ENCODE peak calls at places on chromosomes 7 and 10, in four cellular contexts. L, B, D and G are unnamed samples. For H3K9me1, the result is how much of the 10 kb centered on the place peaks cover.

GRCh38 chr7:55629051-55629677 is 56.9 kb upstream of the VOPP1 start:
- DNase-seq in L (no peak), B (no peak), D (no peak), G (no peak)

GRCh38 chr7:155267023-155267422 is 30.7 kb upstream of the INSIG1 start:
- DNase-seq in L (no peak), B (no peak), D (no peak), G (no peak)

GRCh38 chr10:99234067-99234738 is 1.4 kb downstream of the HPSE2 start:
- DNase-seq in L (peak), B (peak), D (peak), G (no peak)

GRCh38 chr10:28532223-28532508 is 752 bp upstream of the WAC start:
- DNase-seq in L (no peak), B (peak), D (no peak), G (no peak)

GRCh38 chr10:52442576-52442975 is 128.5 kb downstream of the DKK1 start:
- DNase-seq in L (peak), B (no peak), D (peak), G (no peak)

GRCh38 chr10:66822801-66823200 is 103.0 kb upstream of the LRRTM3 start:
- DNase-seq in L (no peak), B (no peak), D (no peak), G (no peak)

GRCh38 chr10:3622845-3623621 is 162.0 kb downstream of the KLF6 start:
- DNase-seq in L (peak), B (no peak), D (no peak), G (no peak)

GRCh38 chr10:6211341-6212265 is 8.9 kb downstream of the PFKFB3 start:
- DNase-seq in L (peak), B (no peak), D (no peak), G (no peak)

GRCh38 chr10:78381072-78381471 is 347.4 kb downstream of the RPS24 start:
- DNase-seq in L (no peak), B (peak), D (no peak), G (no peak)

GRCh38 chr7:110257673-110258072 is 833.3 kb upstream of the LRRN3 start:
- DNase-seq in L (no peak), B (no peak), D (no peak), G (no peak)

GRCh38 chr7:151246161-151247015 is 2.1 kb downstream of the SMARCD3 start:
- DNase-seq in L (no peak), B (no peak), D (no peak), G (no peak)

GRCh38 chr10:106795619-106796018 is 368.9 kb downstream of the SORCS1 start:
- DNase-seq in L (no peak), B (peak), D (no peak), G (no peak)

GRCh38 chr7:69078997-69079769 is 519.1 kb upstream of the AUTS2 start:
- DNase-seq in L (no peak), B (no peak), D (no peak), G (no peak)

GRCh38 chr7:82375713-82376112 is 67.9 kb downstream of the CACNA2D1 start:
- DNase-seq in L (no peak), B (no peak), D (no peak), G (no peak)

GRCh38 chr10:52215745-52216361 is 98.2 kb upstream of the DKK1 start:
- DNase-seq in L (peak), B (peak), D (peak), G (no peak)

GRCh38 chr10:29119374-29119773 is 169.5 kb upstream of the LYZL1 start:
- DNase-seq in L (peak), B (peak), D (peak), G (no peak)

GRCh38 chr7:45143616-45144015 is 14.0 kb upstream of the RAMP3 start:
- DNase-seq in L (peak), B (no peak), D (no peak), G (no peak)

GRCh38 chr7:28685660-28686417 is 272.3 kb downstream of the TRIL start:
- DNase-seq in L (peak), B (peak), D (peak), G (peak)

GRCh38 chr10:118841881-118842605 is 87.3 kb upstream of the CACUL1 start:
- DNase-seq in L (no peak), B (no peak), D (no peak), G (no peak)

GRCh38 chr7:2808891-2809660 is 35.0 kb downstream of the GNA12 start:
- DNase-seq in L (no peak), B (no peak), D (no peak), G (no peak)

GRCh38 chr7:12475362-12476063 is 71.8 kb upstream of the VWDE start:
- DNase-seq in L (peak), B (peak), D (peak), G (no peak)

GRCh38 chr10:104925232-104925851 is 284.3 kb downstream of the SORCS3 start:
- DNase-seq in L (no peak), B (peak), D (no peak), G (no peak)

GRCh38 chr10:113524539-113525490 is 28.0 kb upstream of the HABP2 start:
- DNase-seq in L (no peak), B (no peak), D (no peak), G (no peak)

GRCh38 chr7:7959979-7960670 is 8.5 kb upstream of the GLCCI1 start:
- DNase-seq in L (no peak), B (no peak), D (no peak), G (no peak)

GRCh38 chr10:87092356-87092860 is 2.2 kb downstream of the GLUD1 start:
- DNase-seq in L (peak), B (no peak), D (peak), G (no peak)

GRCh38 chr10:112279482-112279881 is 3.7 kb upstream of the TECTB start:
- DNase-seq in L (no peak), B (no peak), D (no peak), G (no peak)

GRCh38 chr7:20190588-20190987 is 26.6 kb downstream of the MACC1 start:
- DNase-seq in L (no peak), B (no peak), D (no peak), G (no peak)

GRCh38 chr7:135768064-135768463 is 19.5 kb upstream of the FAM180A start:
- DNase-seq in L (no peak), B (no peak), D (no peak), G (no peak)

GRCh38 chr7:107628461-107629064 is 32.1 kb upstream of the SLC26A4 start:
- DNase-seq in L (no peak), B (no peak), D (no peak), G (no peak)

GRCh38 chr7:110856704-110857103 is 234.2 kb upstream of the LRRN3 start:
- DNase-seq in L (peak), B (no peak), D (no peak), G (no peak)

GRCh38 chr10:86967481-86967941 is 771 bp upstream of the ADIRF start:
- DNase-seq in L (no peak), B (no peak), D (no peak), G (no peak)

GRCh38 chr10:103100620-103101019 is 92.5 kb downstream of the NT5C2 start:
- DNase-seq in L (no peak), B (no peak), D (no peak), G (no peak)

GRCh38 chr10:71635251-71635866 is 84.2 kb downstream of the C10orf105 start:
- DNase-seq in L (no peak), B (peak), D (no peak), G (no peak)

GRCh38 chr10:3126741-3127342 is 45.7 kb downstream of the PITRM1 start:
- DNase-seq in L (no peak), B (no peak), D (no peak), G (peak)

GRCh38 chr10:120460776-120461175 is 3.7 kb downstream of the PLPP4 start:
- DNase-seq in L (peak), B (peak), D (peak), G (peak)

GRCh38 chr7:36227223-36227622 is 74.2 kb downstream of the EEPD1 start:
- DNase-seq in L (peak), B (no peak), D (no peak), G (no peak)
- H3K9me1 ChIP-seq in L (under half), B (under half), D (under half), G (under half)

GRCh38 chr7:30433082-30433481 is 45.5 kb downstream of the NOD1 start:
- DNase-seq in L (peak), B (no peak), D (peak), G (no peak)
- H3K4me2 ChIP-seq in L (no peak), B (no peak), D (no peak), G (no peak)

GRCh38 chr10:30238836-30239235 is 110.2 kb downstream of the MTPAP start:
- DNase-seq in L (no peak), B (no peak), D (peak), G (no peak)

DNA sequence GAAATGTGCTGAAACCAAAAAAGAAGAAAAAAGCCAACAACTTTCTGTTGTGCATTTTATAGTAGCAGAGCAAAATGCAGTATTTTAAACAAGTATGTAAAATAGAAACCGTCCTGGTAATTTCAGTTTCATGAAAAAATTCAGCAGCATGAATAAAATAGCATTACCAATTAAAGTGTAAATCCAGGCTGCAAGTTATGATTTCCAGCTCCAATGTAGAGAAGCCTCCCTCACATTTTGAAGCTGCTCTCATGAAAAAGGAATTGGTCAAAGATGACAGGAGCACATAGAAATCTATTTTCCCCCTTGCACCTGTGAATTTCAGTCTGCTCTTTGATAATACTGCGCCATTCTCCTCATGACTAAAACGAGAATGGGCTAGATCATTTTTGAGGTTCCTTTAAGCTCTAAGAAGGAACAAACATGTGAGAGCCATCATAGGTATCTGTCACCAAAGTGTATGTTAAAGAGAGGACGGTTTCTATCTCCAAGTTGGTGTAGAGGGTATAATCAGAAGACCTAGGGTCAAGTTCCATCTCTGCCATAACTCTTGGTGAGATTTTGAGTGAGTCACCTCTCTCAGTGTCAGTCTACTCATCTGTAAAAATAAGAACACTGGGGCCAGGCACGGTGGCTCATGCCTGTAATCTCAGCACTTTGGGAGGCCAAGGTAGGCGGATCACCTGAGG is 107.5 kb downstream of the MTPAP start:
- DNase-seq in L (no peak), B (no peak), D (no peak), G (no peak)
- TF ChIP-seq CTCF in L (no peak), B (no peak), D (no peak), G (no peak)

DNA sequence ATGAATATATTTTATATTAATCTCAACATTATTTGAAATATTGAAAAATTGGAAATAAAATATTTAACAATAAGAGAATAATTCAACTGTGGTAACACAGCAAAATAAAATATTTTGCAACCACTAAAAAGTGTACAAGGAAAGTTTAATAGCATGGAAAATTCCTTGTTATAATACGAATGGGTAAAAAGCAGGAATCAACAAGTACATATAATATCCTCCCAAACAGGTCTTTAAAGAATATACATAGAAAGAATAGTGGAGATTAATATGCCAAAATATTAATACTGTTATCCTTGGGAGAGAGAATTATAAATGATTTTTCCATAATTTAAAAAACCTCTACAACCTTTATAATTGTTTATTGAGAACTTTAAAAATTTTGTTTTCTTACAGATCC is 1.0 kb downstream of the DNAJC12 start:
- DNase-seq in L (no peak), B (no peak), D (no peak), G (no peak)
- H3K9me1 ChIP-seq in L (under half), B (under half), D (under half), G (under half)

GRCh38 chr10:13703101-13703818 is 116.5 kb downstream of the PRPF18 start:
- DNase-seq in L (no peak), B (no peak), D (no peak), G (no peak)

GRCh38 chr10:13700461-13701144 is 113.8 kb downstream of the PRPF18 start:
- DNase-seq in L (no peak), B (no peak), D (no peak), G (no peak)

GRCh38 chr10:13703997-13704536 is 117.3 kb downstream of the PRPF18 start:
- DNase-seq in L (no peak), B (peak), D (no peak), G (no peak)

GRCh38 chr10:13699216-13699615 is 112.5 kb downstream of the PRPF18 start:
- DNase-seq in L (no peak), B (no peak), D (no peak), G (no peak)

GRCh38 chr10:13701157-13701919 is 114.6 kb downstream of the PRPF18 start:
- DNase-seq in L (no peak), B (no peak), D (no peak), G (no peak)
- H3K4me2 ChIP-seq in L (no peak), B (no peak), D (no peak), G (no peak)

DNA sequence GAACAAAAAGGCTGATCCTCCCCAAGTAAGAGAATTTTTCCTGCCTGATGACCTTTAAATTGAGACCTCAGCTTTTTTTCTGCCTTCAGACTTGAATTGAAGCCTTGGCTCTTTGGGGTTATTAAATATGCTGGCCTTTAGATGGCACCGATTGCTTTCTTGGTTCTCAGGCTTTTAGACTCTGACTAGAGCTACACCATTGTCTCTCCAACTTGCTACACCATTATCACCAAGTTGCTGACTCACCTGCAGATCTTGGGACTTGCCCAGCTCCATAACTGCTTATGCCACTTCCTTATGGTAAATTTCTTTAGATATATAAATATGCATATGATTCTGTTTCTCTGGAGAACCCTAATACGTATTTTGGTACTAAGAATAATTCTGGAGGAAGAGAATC is 3.1 kb upstream of the ABCA13 start:
- DNase-seq in L (peak), B (no peak), D (peak), G (no peak)
- TF ChIP-seq CTCF in L (peak), B (no peak), D (peak), G (no peak)

DNA sequence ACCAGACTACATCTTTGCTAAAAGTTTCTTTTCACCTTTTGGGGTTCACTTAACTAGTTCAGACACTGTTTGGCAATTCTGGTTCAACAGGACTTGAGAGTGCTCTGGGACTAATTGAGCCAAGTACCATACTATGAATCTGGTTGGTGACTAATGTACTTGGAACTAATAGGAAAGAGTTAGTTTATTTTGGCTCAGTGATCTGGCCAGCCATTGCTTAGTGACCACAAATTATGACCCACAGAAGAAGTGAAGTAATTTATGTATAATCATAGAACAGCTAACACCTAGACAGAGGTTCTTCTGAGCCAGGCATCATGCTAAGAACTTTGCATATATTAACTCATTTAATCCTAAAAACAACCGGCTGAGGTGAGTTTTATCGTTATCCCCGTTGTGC is 126.5 kb upstream of the JCAD start:
- DNase-seq in L (peak), B (no peak), D (peak), G (peak)
- H3K9me1 ChIP-seq in L (under half), B (under half), D (under half), G (under half)

GRCh38 chr7:34133983-34134782 is 228.8 kb downstream of the BMPER start:
- DNase-seq in L (peak), B (peak), D (peak), G (no peak)
- H3K4me2 ChIP-seq in L (peak), B (no peak), D (no peak), G (peak)

GRCh38 chr10:34957531-34957930 is 132.6 kb downstream of the CUL2 start:
- DNase-seq in L (no peak), B (no peak), D (no peak), G (no peak)
- TF ChIP-seq CTCF in L (no peak), B (no peak), D (no peak), G (no peak)

GRCh38 chr10:100579691-100580090 is 43.9 kb downstream of the HIF1AN start:
- DNase-seq in L (no peak), B (no peak), D (no peak), G (no peak)
- H3K9me1 ChIP-seq in L (under half), B (under half), D (under half), G (under half)